ENCODE peak calls at places on chromosomes 13 and 19, in six cellular contexts. W is fibroblast of lung, V is IMR-90, M is BJ, R is WTC11, U is neural crest cell. G is an unnamed sample.

GRCh38 chr13:46181799-46182490 is at the start of gene LCP1:
- DNase-seq in W (no peak), V (no peak), M (no peak), R (no peak), U (no peak), G (no peak)

GRCh38 chr13:102758842-102759241 is 14.7 kb downstream of the TEX30 start:
- DNase-seq in W (no peak), V (no peak), M (no peak), R (no peak), U (no peak), G (no peak)

GRCh38 chr13:72757792-72758535 is 23.7 kb downstream of the DIS3 start:
- DNase-seq in W (no peak), V (peak), M (no peak), R (no peak), U (no peak), G (no peak)

GRCh38 chr19:39217094-39217493 is 13.0 kb upstream of the SYCN start:
- DNase-seq in W (no peak), V (no peak), M (no peak), R (no peak), U (no peak), G (no peak)

GRCh38 chr13:43561081-43561480 is 225.7 kb downstream of the ENOX1 start:
- DNase-seq in W (no peak), V (no peak), M (no peak), R (no peak), U (no peak), G (no peak)

GRCh38 chr19:5001547-5002131 is 32.7 kb downstream of the KDM4B start:
- DNase-seq in W (peak), V (peak), M (peak), R (peak), U (peak), G (no peak)

GRCh38 chr19:19580417-19580816 is 38.1 kb downstream of the PBX4 start:
- DNase-seq in W (no peak), V (no peak), M (no peak), R (no peak), U (no peak), G (no peak)

GRCh38 chr19:15449620-15450527 is at the start of gene WIZ:
- DNase-seq in W (peak), V (peak), M (no peak), R (peak), U (peak), G (peak)

GRCh38 chr19:39502640-39503417 is 4.1 kb downstream of the DLL3 start:
- DNase-seq in W (peak), V (peak), M (no peak), R (peak), U (peak), G (peak)

GRCh38 chr19:610801-611505 is 21.3 kb downstream of the HCN2 start:
- DNase-seq in W (peak), V (peak), M (no peak), R (no peak), U (no peak), G (peak)

GRCh38 chr13:22655106-22655852 is 525.5 kb upstream of the SGCG start:
- DNase-seq in W (no peak), V (no peak), M (no peak), R (no peak), U (no peak), G (no peak)

DNA sequence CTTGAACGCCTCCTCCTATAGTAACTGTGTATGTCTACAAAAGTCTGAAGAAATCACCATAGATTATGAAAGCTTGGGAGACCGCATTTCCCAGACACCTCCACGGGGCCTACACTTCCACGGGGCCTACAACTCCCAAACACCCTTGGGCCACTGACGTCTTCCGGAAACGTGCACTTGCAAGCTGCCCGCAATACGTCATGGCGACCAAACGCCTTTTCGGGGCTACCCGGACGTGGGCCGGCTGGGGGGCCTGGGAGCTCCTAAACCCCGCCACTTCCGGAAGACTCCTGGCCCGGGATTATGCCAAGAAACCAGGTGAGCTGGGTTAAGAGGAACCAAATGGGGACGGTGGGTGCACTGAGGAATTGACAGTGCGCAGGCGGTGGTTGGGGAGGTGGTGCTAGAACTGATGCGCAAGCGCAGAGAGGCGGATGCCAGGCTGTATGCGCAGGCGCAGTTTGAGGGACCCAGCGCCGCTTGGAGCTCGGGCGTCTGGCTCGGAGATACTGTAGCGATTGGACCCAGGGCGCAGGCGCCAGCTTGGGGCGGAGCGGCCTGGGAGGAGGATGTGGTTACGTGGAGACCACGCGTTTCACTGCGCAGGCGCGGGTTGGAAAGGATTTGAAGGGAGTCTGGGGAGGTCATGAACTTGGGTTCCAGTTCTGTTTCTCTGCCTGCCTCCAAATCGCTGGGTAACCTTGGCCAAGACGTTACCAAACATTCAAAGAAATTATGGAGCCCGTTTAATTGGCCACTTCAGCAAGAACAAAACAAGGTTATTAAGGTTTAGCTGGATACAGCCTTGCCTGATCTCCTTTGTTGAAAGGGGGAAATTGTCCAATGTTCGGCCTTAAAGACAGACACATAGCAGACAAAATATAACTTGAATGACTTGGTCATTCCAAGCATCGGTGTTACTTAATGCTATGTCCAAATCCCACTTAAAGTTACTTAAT is at the start of gene MRPL54:
- DNase-seq in W (peak), V (peak), M (peak), R (peak), U (peak), G (peak)
- TF ChIP-seq CTCF in W (no peak), V (no peak), M (no peak), R (no peak), U (no peak), G (no peak)

GRCh38 chr19:7925171-7925837 is 631 bp downstream of the CTXN1 start:
- DNase-seq in W (peak), V (peak), M (no peak), R (peak), U (peak), G (peak)

GRCh38 chr19:7926727-7927604 is 1.0 kb upstream of the CTXN1 start:
- DNase-seq in W (no peak), V (no peak), M (no peak), R (no peak), U (no peak), G (no peak)

GRCh38 chr19:7927605-7928333 is 1.8 kb upstream of the CTXN1 start:
- DNase-seq in W (no peak), V (no peak), M (no peak), R (no peak), U (no peak), G (no peak)

GRCh38 chr19:7924651-7925170 is 1.2 kb downstream of the CTXN1 start:
- DNase-seq in W (no peak), V (no peak), M (no peak), R (no peak), U (no peak), G (no peak)

DNA sequence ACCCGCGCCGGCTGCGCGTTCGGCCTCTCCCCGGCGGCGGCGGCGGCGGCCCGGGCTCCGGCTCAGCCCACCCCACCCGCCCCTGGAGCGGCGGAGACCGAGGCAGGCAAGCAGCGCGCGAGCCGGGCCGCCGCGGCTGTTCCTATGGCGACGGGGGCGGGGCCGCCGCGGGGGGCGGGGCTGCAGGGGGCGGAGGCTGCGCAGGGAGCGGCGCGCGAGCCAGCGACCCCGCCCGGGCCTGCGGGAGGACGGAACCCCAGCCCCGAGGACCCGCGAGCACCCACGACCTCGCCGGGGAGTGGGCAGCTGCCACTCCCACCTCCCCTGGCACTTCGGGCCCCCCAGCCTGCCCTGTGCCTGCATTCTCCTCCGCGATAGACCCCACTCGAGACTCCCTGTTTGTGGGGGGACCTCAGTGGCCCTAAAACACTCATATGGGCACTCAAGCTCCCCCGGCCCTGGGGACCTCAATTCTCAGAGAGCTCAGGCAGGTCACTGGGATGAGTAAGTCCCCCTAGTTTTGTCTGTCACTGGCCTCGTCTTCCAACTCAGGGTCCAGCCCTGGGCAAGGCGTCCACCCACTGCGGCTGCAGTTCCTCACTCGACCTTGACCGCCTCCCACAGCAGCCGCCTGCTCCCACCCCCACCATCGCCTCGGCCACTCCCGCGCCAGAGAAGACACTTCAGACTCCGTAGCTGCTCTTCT is at the start of gene CTXN1:
- DNase-seq in W (peak), V (no peak), M (no peak), R (peak), U (peak), G (peak)
- TF ChIP-seq CTCF in W (no peak), V (no peak), M (peak), R (no peak), U (peak), G (no peak)

GRCh38 chr13:51765142-51765515 is 38.8 kb downstream of the DHRS12 start:
- DNase-seq in W (peak), V (no peak), M (no peak), R (no peak), U (no peak), G (no peak)

GRCh38 chr13:51768976-51769375 is 35.0 kb downstream of the DHRS12 start:
- DNase-seq in W (no peak), V (no peak), M (no peak), R (no peak), U (no peak), G (no peak)

GRCh38 chr13:51768378-51768921 is 35.5 kb downstream of the DHRS12 start:
- DNase-seq in W (no peak), V (no peak), M (no peak), R (peak), U (no peak), G (peak)

GRCh38 chr13:51769455-51770127 is 34.4 kb downstream of the DHRS12 start:
- DNase-seq in W (no peak), V (no peak), M (no peak), R (no peak), U (no peak), G (no peak)

GRCh38 chr13:51767100-51767499 is 36.9 kb downstream of the DHRS12 start:
- DNase-seq in W (no peak), V (no peak), M (no peak), R (no peak), U (no peak), G (no peak)
- TF ChIP-seq CTCF in W (no peak), V (no peak), M (no peak), R (no peak), U (no peak), G (no peak)

DNA sequence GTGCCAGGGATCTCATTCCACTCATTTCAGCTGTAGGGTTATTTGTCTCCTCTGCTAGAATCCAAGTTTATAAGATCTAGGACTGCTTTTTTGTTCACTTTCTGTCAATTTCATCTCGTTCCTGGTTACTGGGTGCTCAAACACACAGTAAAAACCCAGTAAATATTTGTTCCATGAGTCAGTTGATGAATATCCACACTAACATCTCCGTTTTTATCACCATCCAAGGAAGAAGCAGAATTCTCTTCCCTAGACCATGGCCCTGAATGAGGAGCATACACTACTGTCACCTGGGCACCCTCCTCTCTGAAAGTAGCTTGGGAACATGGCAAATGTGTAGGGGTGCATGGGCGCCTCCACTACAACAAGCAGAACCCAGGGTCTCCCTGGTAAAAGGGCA is 390.8 kb downstream of the FOXO1 start:
- DNase-seq in W (peak), V (no peak), M (peak), R (no peak), U (no peak), G (no peak)
- TF ChIP-seq CTCF in W (no peak), V (no peak), M (no peak), R (no peak), U (no peak), G (no peak)

GRCh38 chr19:36420961-36421748 is 2.7 kb upstream of the ZFP82 start:
- DNase-seq in W (peak), V (peak), M (no peak), R (peak), U (no peak), G (no peak)
- TF ChIP-seq CTCF in W (no peak), V (no peak), M (peak), R (no peak), U (no peak), G (no peak)

GRCh38 chr19:23440207-23440606 is 44.9 kb upstream of the ZNF91 start:
- DNase-seq in W (no peak), V (no peak), M (no peak), R (peak), U (no peak), G (no peak)

GRCh38 chr19:23439623-23440022 is 44.4 kb upstream of the ZNF91 start:
- DNase-seq in W (no peak), V (no peak), M (no peak), R (peak), U (no peak), G (no peak)

GRCh38 chr19:23436318-23436717 is 41.0 kb upstream of the ZNF91 start:
- DNase-seq in W (no peak), V (no peak), M (no peak), R (peak), U (no peak), G (peak)

GRCh38 chr19:23437901-23438300 is 42.6 kb upstream of the ZNF91 start:
- DNase-seq in W (no peak), V (no peak), M (no peak), R (no peak), U (no peak), G (no peak)

DNA sequence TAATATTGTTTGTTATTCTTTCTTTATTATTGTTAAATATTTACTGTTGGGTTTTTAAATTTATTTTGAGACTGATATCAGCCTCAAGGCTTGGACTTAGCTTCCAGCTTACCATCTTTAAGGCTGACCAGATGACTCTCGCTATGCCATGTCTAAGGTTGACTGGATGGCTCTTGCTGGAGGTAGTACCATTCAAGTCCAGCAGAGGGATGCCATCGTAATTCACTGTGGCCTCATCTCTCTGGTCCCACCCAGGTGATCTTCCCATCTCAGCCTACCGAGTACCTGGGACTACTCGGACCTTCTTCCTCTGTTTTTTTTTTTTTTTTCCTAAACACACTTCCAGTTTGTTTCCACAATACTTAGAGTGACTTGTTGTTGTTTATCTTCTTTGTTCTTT is 41.7 kb upstream of the ZNF91 start:
- DNase-seq in W (no peak), V (no peak), M (no peak), R (peak), U (no peak), G (no peak)
- TF ChIP-seq CTCF in W (no peak), V (no peak), M (no peak), R (peak), U (peak), G (no peak)

DNA sequence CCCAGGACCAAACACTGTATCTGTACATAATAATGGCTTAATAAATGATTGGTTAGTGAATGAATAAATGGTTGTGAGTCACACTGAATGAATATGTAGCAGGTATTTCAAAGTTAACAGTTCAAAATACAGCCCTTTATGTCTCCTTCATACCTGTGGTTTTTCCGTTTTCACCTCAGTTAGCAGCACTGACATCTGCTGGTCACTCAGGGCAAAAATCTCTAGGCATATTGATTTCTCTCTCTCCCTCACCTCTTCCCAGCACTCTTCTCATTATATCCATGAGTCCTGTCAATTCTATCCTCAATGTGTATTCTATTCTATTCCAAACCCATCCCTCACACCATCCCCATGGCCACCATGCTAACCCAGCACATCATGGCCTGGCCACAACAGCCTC is 76.2 kb downstream of the PEG3 start:
- DNase-seq in W (no peak), V (no peak), M (no peak), R (no peak), U (no peak), G (no peak)
- TF ChIP-seq CTCF in W (no peak), V (no peak), M (no peak), R (no peak), U (no peak), G (no peak)

G was measured in nephron progenitor cell.